ENCODE peak calls at places on chromosomes 4 and X, in four cellular contexts. L is transverse colon, P is Peyer's patch, D is sigmoid colon. Z is an unnamed sample. For H3K27me3 and H3K36me3, the result is how much of the 10 kb centered on the place peaks cover.

GRCh38 chr4:37737456-37737855 is 51.3 kb upstream of the RELL1 start:
- DNase-seq in L (no peak), D (no peak), P (no peak), Z (no peak)

GRCh38 chr4:36243355-36244256 is 708 bp downstream of the ARAP2 start:
- DNase-seq in D (peak), P (peak), L (peak), Z (peak)

GRCh38 chr4:99275050-99275449 is 15.7 kb downstream of the ADH1A start:
- DNase-seq in L (no peak), D (no peak), P (no peak), Z (no peak)

GRCh38 chr4:80184791-80185756 is 12.2 kb upstream of the PRDM8 start:
- DNase-seq in D (peak), P (no peak), L (peak), Z (no peak)

GRCh38 chr4:180827610-180828009 is 1415.6 kb upstream of the TENM3 start:
- DNase-seq in L (no peak), P (no peak), D (no peak), Z (no peak)

GRCh38 chrX:72306085-72306801 is 529 bp upstream of the CITED1 start:
- DNase-seq in D (no peak), L (no peak), P (no peak), Z (no peak)

GRCh38 chr4:113945906-113946305 is 33.5 kb downstream of the ARSJ start:
- DNase-seq in L (no peak), P (no peak), D (no peak), Z (no peak)

GRCh38 chrX:51178352-51178751 is 154.3 kb upstream of the NUDT10 start:
- DNase-seq in P (no peak), L (no peak), D (no peak), Z (no peak)

GRCh38 chr4:16757080-16757521 is 141.3 kb downstream of the LDB2 start:
- DNase-seq in P (no peak), L (no peak), D (no peak), Z (no peak)

GRCh38 chrX:48761674-48762471 is at the start of gene GLOD5:
- DNase-seq in D (no peak), L (peak), P (peak), Z (no peak)

GRCh38 chr4:117479673-117480072 is 394.3 kb upstream of the TRAM1L1 start:
- DNase-seq in P (no peak), L (no peak), D (no peak), Z (no peak)

GRCh38 chr4:175536852-175537453 is 275.1 kb downstream of the GPM6A start:
- DNase-seq in D (no peak), P (no peak), L (no peak), Z (no peak)

GRCh38 chr4:175290401-175290800 is 372.2 kb downstream of the ADAM29 start:
- DNase-seq in D (no peak), P (no peak), L (no peak), Z (no peak)

GRCh38 chr4:90503677-90504076 is 376.5 kb downstream of the CCSER1 start:
- DNase-seq in P (no peak), D (no peak), L (no peak), Z (no peak)

GRCh38 chrX:129983575-129984131 is 1.2 kb downstream of the BCORL1 start:
- DNase-seq in L (peak), D (peak), P (peak), Z (no peak)

GRCh38 chr4:125316391-125316780 is 1.6 kb downstream of the FAT4 start:
- DNase-seq in P (peak), D (no peak), L (peak), Z (no peak)

GRCh38 chrX:112380541-112381278 is 298.1 kb upstream of the TRPC5 start:
- DNase-seq in P (no peak), D (no peak), L (no peak), Z (no peak)

GRCh38 chrX:131752493-131753198 is 208.8 kb downstream of the OR13H1 start:
- DNase-seq in L (peak), P (no peak), D (peak), Z (peak)

GRCh38 chrX:40057405-40057804 is 40.4 kb downstream of the BCOR start:
- DNase-seq in D (no peak), L (no peak), P (no peak), Z (no peak)

GRCh38 chr4:10011277-10011676 is 10.0 kb downstream of the SLC2A9 start:
- DNase-seq in L (no peak), P (no peak), D (no peak), Z (no peak)

GRCh38 chr4:140374130-140374477 is 658 bp downstream of the SCOC start:
- DNase-seq in D (no peak), L (no peak), P (no peak), Z (no peak)

GRCh38 chr4:140308366-140309123 is 64.9 kb upstream of the SCOC start:
- DNase-seq in L (peak), P (no peak), D (peak), Z (no peak)

GRCh38 chr4:53659112-53659511 is 67.8 kb upstream of the LNX1 start:
- DNase-seq in P (no peak), D (no peak), L (no peak), Z (no peak)

GRCh38 chr4:61938250-61938846 is 738.2 kb downstream of the ADGRL3 start:
- DNase-seq in P (no peak), D (no peak), L (no peak), Z (no peak)

GRCh38 chr4:123110147-123110546 is 187.8 kb upstream of the NUDT6 start:
- DNase-seq in D (no peak), P (no peak), L (no peak), Z (no peak)

GRCh38 chrX:104450316-104450715 is 115.7 kb upstream of the IL1RAPL2 start:
- DNase-seq in D (no peak), L (no peak), P (no peak), Z (no peak)

GRCh38 chrX:129594781-129595180 is 54.7 kb downstream of the OCRL start:
- DNase-seq in P (no peak), D (no peak), L (no peak), Z (no peak)

GRCh38 chr4:128107766-128108165 is 46.7 kb downstream of the LARP1B start:
- DNase-seq in P (no peak), D (no peak), L (no peak), Z (no peak)

GRCh38 chr4:32560306-32560705 is 1840.1 kb downstream of the PCDH7 start:
- DNase-seq in D (no peak), P (no peak), L (no peak), Z (no peak)

GRCh38 chr4:141307241-141307689 is 86.6 kb downstream of the ZNF330 start:
- DNase-seq in P (no peak), L (peak), D (peak), Z (no peak)

GRCh38 chrX:123339201-123339905 is 155.3 kb downstream of the GRIA3 start:
- DNase-seq in L (no peak), P (no peak), D (no peak), Z (no peak)

GRCh38 chrX:139877710-139878414 is 55.0 kb downstream of the ATP11C start:
- DNase-seq in L (no peak), D (no peak), P (no peak), Z (no peak)

GRCh38 chrX:124098089-124098488 is 136.6 kb downstream of the STAG2 start:
- DNase-seq in D (no peak), L (no peak), P (no peak), Z (no peak)

GRCh38 chr4:70801265-70801809 is 38.4 kb downstream of the GRSF1 start:
- DNase-seq in P (no peak), D (no peak), L (no peak), Z (no peak)

GRCh38 chr4:4765811-4766210 is 93.7 kb upstream of the MSX1 start:
- DNase-seq in L (no peak), P (no peak), D (no peak), Z (no peak)

GRCh38 chrX:107805179-107805578 is 20.5 kb upstream of the MID2 start:
- DNase-seq in P (no peak), L (no peak), D (no peak), Z (no peak)

GRCh38 chrX:153723351-153724251 is 586 bp downstream of the BCAP31 start:
- DNase-seq in P (peak), L (peak), D (no peak), Z (no peak)

DNA sequence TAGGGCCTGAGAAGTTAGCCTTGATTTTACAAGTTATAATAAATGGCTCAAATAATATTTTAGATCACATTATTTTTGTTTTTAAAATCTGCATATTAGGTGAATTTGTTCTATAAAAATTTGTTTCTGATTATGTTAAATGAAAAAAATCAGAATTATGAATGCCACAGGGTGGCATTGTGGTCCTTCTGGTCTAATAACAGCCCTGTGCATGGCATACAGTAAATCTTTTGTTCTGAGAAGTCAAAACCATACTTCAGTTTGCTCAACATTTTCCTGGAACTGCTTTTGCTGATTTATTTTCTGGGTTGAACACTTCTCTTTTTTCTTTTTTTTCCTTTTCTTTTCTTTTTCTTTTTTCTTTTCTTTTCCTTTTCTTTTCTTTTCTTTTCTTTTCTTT is 101.0 kb upstream of the UBQLN2 start:
- DNase-seq in D (no peak), P (no peak), L (no peak), Z (no peak)
- H3K27me3 ChIP-seq in D (under half), P (under half), L (under half), Z (under half)

DNA sequence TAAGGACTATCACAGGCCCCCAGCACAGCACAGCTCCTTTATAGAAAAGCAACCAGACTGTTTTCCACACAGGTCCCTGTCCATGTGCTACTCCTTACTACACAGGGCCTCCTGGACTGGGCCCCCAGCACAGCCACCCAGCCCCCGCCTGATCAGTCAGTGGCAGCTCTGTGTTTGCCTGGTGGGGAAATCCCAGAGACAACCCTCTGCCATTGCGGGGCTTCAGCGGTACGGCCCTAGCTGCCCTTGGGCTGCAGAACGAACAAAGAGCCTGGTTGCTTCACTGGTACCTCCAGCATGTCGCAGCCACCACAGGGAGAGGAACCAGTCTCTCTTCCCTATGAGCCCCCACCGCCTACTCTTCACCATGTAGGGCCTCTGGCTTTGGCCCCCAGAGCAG is 30.7 kb downstream of the CBR4 start:
- DNase-seq in L (no peak), D (no peak), P (no peak), Z (no peak)
- H3K36me3 ChIP-seq in L (under half), D (under half), P (half or more), Z (half or more)

GRCh38 chr4:108700358-108700757 is 50.0 kb downstream of the OSTC start:
- DNase-seq in P (no peak), L (no peak), D (no peak), Z (no peak)
- TF ChIP-seq POLR2A in P (no peak), L (no peak), D (no peak), Z (no peak)

DNA sequence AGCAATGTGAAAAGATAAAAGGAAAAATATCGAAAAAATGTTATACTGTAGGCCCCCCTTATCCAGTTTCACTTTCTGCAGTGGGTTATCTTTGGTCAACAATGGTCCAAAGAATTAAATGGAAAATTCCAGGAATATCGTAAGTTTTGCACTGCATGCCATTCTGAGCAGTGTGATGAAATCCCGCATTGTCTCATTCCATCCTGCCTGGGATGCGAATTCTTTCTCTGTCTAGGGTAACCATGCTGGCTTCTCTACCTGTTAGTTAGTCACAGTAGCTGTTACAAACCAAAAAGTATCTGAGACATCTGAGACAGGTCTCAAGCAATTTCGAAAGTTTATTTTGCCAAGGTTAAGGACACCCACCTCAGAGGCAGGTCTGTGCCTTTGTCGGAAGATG is 170.3 kb downstream of the COX18 start:
- DNase-seq in P (no peak), L (no peak), D (no peak), Z (no peak)
- H3K27me3 ChIP-seq in P (under half), L (under half), D (under half), Z (under half)

GRCh38 chr4:7006411-7006810 is 36.8 kb upstream of the TADA2B start:
- DNase-seq in D (no peak), L (no peak), P (no peak), Z (no peak)

GRCh38 chr4:7009591-7009990 is 33.6 kb upstream of the TADA2B start:
- DNase-seq in L (no peak), P (no peak), D (no peak), Z (no peak)

GRCh38 chr4:7005571-7005970 is 37.6 kb upstream of the TADA2B start:
- DNase-seq in P (no peak), L (no peak), D (no peak), Z (no peak)

GRCh38 chr4:7007944-7008343 is 35.2 kb upstream of the TADA2B start:
- DNase-seq in L (no peak), D (no peak), P (no peak), Z (no peak)

GRCh38 chr4:7007142-7007907 is 35.8 kb upstream of the TADA2B start:
- DNase-seq in P (no peak), L (no peak), D (no peak), Z (no peak)
- H3K36me3 ChIP-seq in P (half or more), L (under half), D (under half), Z (half or more)

DNA sequence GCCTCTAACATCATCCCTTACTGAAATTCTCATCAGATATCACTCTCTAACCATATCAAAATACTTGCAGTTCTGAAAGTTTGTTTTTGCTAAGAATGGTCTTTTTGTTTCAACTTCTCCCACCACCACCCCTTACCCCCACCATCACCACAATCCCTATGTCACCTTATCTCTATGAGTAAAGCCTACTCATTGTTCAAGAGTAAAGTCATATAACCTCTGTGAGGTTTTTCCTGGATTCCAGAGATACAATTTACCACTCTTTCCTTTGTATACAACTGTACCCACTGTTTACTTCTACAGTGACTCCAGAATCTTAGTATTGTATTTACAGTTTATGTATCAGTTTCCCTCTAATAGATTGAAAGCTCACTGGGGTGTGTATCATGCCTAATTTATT is 158.0 kb upstream of the PCDH10 start:
- DNase-seq in D (no peak), L (no peak), P (no peak), Z (no peak)
- TF ChIP-seq POLR2A in D (no peak), L (no peak), P (no peak), Z (no peak)

GRCh38 chrX:47060708-47061107 is 17.5 kb upstream of the RGN start:
- DNase-seq in D (no peak), L (no peak), P (no peak), Z (no peak)
- H3K27me3 ChIP-seq in D (under half), L (under half), P (under half), Z (under half)

GRCh38 chrX:77652095-77652494 is 133.9 kb downstream of the ATRX start:
- DNase-seq in D (no peak), L (no peak), P (no peak), Z (no peak)
- H3K36me3 ChIP-seq in D (under half), L (under half), P (under half), Z (under half)

DNA sequence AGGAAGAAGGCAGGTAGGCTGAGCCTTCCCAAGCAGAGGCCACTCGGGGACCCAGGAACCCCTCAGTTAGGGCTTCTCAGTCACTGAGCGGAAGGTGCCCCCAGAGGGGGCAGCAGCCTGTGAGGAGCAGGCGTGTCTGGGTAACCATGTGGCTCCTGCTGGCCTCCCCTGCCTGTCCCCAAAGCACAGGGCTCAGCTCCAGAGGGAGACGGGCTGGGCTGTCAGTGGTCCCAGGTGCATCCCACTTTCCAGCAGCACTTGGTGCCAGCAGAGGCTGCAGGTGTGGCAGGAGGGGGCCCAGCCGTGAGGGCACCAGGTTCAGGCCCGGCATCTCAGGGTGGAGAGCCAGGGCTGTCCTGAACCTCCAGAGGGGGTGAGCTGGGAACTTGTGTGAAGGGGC is 22.7 kb downstream of the TACC3 start:
- DNase-seq in P (no peak), L (no peak), D (no peak), Z (no peak)
- TF ChIP-seq POLR2A in P (no peak), L (no peak), D (no peak), Z (no peak)

Z was measured in suprapubic skin.